ENCODE peak calls at places on chromosome 14, in six cellular contexts. One of them, this sample, is unnamed.

GRCh38 chr14:104610749-104611310 is 6.3 kb upstream of the TMEM179 start:
- DNase-seq in kidney: no peak
- DNase-seq in BJ: no peak
- DNase-seq in PC-9: no peak
- DNase-seq in HL-60: no peak
- DNase-seq in psoas muscle: no peak
- DNase-seq in this sample: no peak

GRCh38 chr14:25394356-25394755 is 344.4 kb upstream of the STXBP6 start:
- DNase-seq in kidney: no peak
- DNase-seq in BJ: no peak
- DNase-seq in PC-9: no peak
- DNase-seq in HL-60: no peak
- DNase-seq in psoas muscle: no peak
- DNase-seq in this sample: no peak

GRCh38 chr14:28773917-28774691 is 7.5 kb downstream of the FOXG1 start:
- DNase-seq in kidney: no peak
- DNase-seq in BJ: no peak
- DNase-seq in PC-9: no peak
- DNase-seq in HL-60: no peak
- DNase-seq in psoas muscle: no peak
- DNase-seq in this sample: no peak

GRCh38 chr14:95291859-95292542 is 27.7 kb downstream of the CLMN start:
- DNase-seq in kidney: no peak
- DNase-seq in BJ: no peak
- DNase-seq in PC-9: no peak
- DNase-seq in HL-60: peak; percentile 15
- DNase-seq in psoas muscle: peak; percentile 81
- DNase-seq in this sample: peak; percentile 3

GRCh38 chr14:91509083-91509877 is 830 bp downstream of the PPP4R3A start:
- DNase-seq in kidney: peak; percentile 87
- DNase-seq in BJ: no peak
- DNase-seq in PC-9: no peak
- DNase-seq in HL-60: peak; percentile 28
- DNase-seq in psoas muscle: peak; percentile 75
- DNase-seq in this sample: no peak

GRCh38 chr14:76084374-76084773 is 67.3 kb upstream of the GPATCH2L start:
- DNase-seq in kidney: no peak
- DNase-seq in BJ: no peak
- DNase-seq in PC-9: no peak
- DNase-seq in HL-60: no peak
- DNase-seq in psoas muscle: no peak
- DNase-seq in this sample: no peak

GRCh38 chr14:95547272-95547625 is 12.4 kb downstream of the GLRX5 start:
- DNase-seq in kidney: no peak
- DNase-seq in BJ: no peak
- DNase-seq in PC-9: peak; percentile 73
- DNase-seq in HL-60: no peak
- DNase-seq in psoas muscle: no peak
- DNase-seq in this sample: no peak

GRCh38 chr14:105086833-105087307 is 21.6 kb upstream of the GPR132 start:
- DNase-seq in kidney: peak; percentile 94
- DNase-seq in BJ: no peak
- DNase-seq in PC-9: peak; percentile 73
- DNase-seq in HL-60: peak; percentile 81
- DNase-seq in psoas muscle: peak; percentile 83
- DNase-seq in this sample: no peak

GRCh38 chr14:26597136-26598080 is at the start of gene NOVA1:
- DNase-seq in kidney: peak; percentile 77
- DNase-seq in BJ: no peak
- DNase-seq in PC-9: no peak
- DNase-seq in HL-60: no peak
- DNase-seq in psoas muscle: peak; percentile 53
- DNase-seq in this sample: no peak

GRCh38 chr14:67186789-67187188 is 2.5 kb upstream of the GARIN2 start:
- DNase-seq in kidney: no peak
- DNase-seq in BJ: no peak
- DNase-seq in PC-9: peak; percentile 38
- DNase-seq in HL-60: no peak
- DNase-seq in psoas muscle: no peak
- DNase-seq in this sample: no peak

GRCh38 chr14:100222219-100223093 is 16.5 kb upstream of the YY1 start:
- DNase-seq in kidney: no peak
- DNase-seq in BJ: no peak
- DNase-seq in PC-9: no peak
- DNase-seq in HL-60: peak; percentile 67
- DNase-seq in psoas muscle: no peak
- DNase-seq in this sample: no peak

GRCh38 chr14:24349742-24350141 is 10.0 kb upstream of the RIPK3 start:
- DNase-seq in kidney: no peak
- DNase-seq in BJ: no peak
- DNase-seq in PC-9: no peak
- DNase-seq in HL-60: no peak
- DNase-seq in psoas muscle: no peak
- DNase-seq in this sample: no peak

GRCh38 chr14:24343795-24344660 is 4.2 kb upstream of the RIPK3 start:
- DNase-seq in kidney: no peak
- DNase-seq in BJ: no peak
- DNase-seq in PC-9: no peak
- DNase-seq in HL-60: no peak
- DNase-seq in psoas muscle: no peak
- DNase-seq in this sample: no peak

GRCh38 chr14:24348186-24348585 is 8.4 kb upstream of the RIPK3 start:
- DNase-seq in kidney: no peak
- DNase-seq in BJ: no peak
- DNase-seq in PC-9: no peak
- DNase-seq in HL-60: no peak
- DNase-seq in psoas muscle: no peak
- DNase-seq in this sample: no peak

GRCh38 chr14:24342889-24343288 is 3.1 kb upstream of the RIPK3 start:
- DNase-seq in kidney: no peak
- DNase-seq in BJ: no peak
- DNase-seq in PC-9: no peak
- DNase-seq in HL-60: no peak
- DNase-seq in psoas muscle: no peak
- DNase-seq in this sample: no peak

GRCh38 chr14:24347140-24347539 is 7.3 kb upstream of the RIPK3 start:
- DNase-seq in kidney: no peak
- DNase-seq in BJ: no peak
- DNase-seq in PC-9: no peak
- DNase-seq in HL-60: no peak
- DNase-seq in psoas muscle: no peak
- DNase-seq in this sample: no peak
- H3K4me3 ChIP-seq in kidney: no peak overlapping the region
- H3K4me3 ChIP-seq in BJ: no peak overlapping the region
- H3K4me3 ChIP-seq in PC-9: no peak overlapping the region
- H3K4me3 ChIP-seq in HL-60: no peak overlapping the region
- H3K4me3 ChIP-seq in psoas muscle: no peak overlapping the region
- H3K4me3 ChIP-seq in this sample: no peak overlapping the region

GRCh38 chr14:63543000-63543825 is at the start of gene PPP2R5E:
- DNase-seq in kidney: peak; percentile 99
- DNase-seq in BJ: peak; percentile 93
- DNase-seq in PC-9: peak; percentile 97
- DNase-seq in HL-60: peak; percentile 99
- DNase-seq in psoas muscle: peak; percentile 99
- DNase-seq in this sample: peak; percentile 96
- TF ChIP-seq CTCF in kidney: no peak
- TF ChIP-seq CTCF in BJ: no peak
- TF ChIP-seq CTCF in PC-9: no peak
- TF ChIP-seq CTCF in HL-60: no peak
- TF ChIP-seq CTCF in psoas muscle: no peak
- TF ChIP-seq CTCF in this sample: no peak

GRCh38 chr14:87000071-87000470 is 992.9 kb downstream of the GALC start:
- DNase-seq in kidney: no peak
- DNase-seq in BJ: no peak
- DNase-seq in PC-9: no peak
- DNase-seq in HL-60: no peak
- DNase-seq in psoas muscle: no peak
- DNase-seq in this sample: no peak
- H3K4me3 ChIP-seq in kidney: no peak overlapping the region
- H3K4me3 ChIP-seq in BJ: no peak overlapping the region
- H3K4me3 ChIP-seq in PC-9: no peak overlapping the region
- H3K4me3 ChIP-seq in HL-60: no peak overlapping the region
- H3K4me3 ChIP-seq in psoas muscle: no peak overlapping the region
- H3K4me3 ChIP-seq in this sample: no peak overlapping the region

GRCh38 chr14:63727736-63728728 is at the start of gene SGPP1:
- DNase-seq in kidney: peak; percentile 93
- DNase-seq in BJ: no peak
- DNase-seq in PC-9: peak; percentile 83
- DNase-seq in HL-60: peak; percentile 42
- DNase-seq in psoas muscle: peak; percentile 89
- DNase-seq in this sample: peak; percentile 16
- TF ChIP-seq CTCF in kidney: peak; percentile 9
- TF ChIP-seq CTCF in BJ: peak; percentile 35
- TF ChIP-seq CTCF in PC-9: no peak
- TF ChIP-seq CTCF in HL-60: no peak
- TF ChIP-seq CTCF in psoas muscle: peak; percentile 40
- TF ChIP-seq CTCF in this sample: peak; percentile 31

GRCh38 chr14:60977848-60978247 is 3.0 kb downstream of the TRMT5 start:
- DNase-seq in kidney: no peak
- DNase-seq in BJ: no peak
- DNase-seq in PC-9: peak; percentile 21
- DNase-seq in HL-60: no peak
- DNase-seq in psoas muscle: no peak
- DNase-seq in this sample: no peak
- H3K4me3 ChIP-seq in kidney: no peak overlapping the region
- H3K4me3 ChIP-seq in BJ: no peak overlapping the region
- H3K4me3 ChIP-seq in PC-9: no peak overlapping the region
- H3K4me3 ChIP-seq in HL-60: no peak overlapping the region
- H3K4me3 ChIP-seq in psoas muscle: peak overlapping the region; percentile 94
- H3K4me3 ChIP-seq in this sample: peak overlapping the region; percentile 80

DNA sequence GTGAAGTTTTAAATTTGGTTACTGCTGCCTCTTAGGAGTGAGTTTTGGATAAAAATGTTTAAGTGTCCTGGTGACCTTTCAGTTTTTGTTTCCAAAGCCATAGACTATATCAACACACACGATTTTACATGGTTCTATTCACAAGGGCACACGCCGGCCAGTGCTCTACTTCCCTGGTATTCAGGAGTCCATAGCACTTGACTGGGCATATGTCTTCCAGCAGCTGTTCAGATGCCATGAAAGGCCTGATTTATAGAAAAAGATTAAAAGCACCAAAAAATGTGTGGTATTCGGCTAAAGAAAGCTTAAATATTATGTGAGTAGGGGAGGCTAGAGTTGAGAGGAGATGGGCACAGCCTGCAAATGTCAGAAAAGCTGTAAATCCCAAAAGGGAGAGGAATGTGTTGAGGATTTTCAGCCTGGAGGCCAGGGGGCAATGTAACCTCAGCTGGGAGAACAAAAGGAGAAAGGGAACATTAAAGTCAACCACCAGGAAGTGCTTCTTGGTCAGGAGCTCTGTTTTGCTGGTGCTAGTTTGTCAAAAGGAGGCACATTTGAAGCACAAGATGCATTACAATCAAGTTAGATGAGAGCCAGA is 478.4 kb downstream of the RAD51B start:
- DNase-seq in kidney: no peak
- DNase-seq in BJ: no peak
- DNase-seq in PC-9: no peak
- DNase-seq in HL-60: no peak
- DNase-seq in psoas muscle: no peak
- DNase-seq in this sample: no peak
- TF ChIP-seq CTCF in kidney: peak; percentile 19
- TF ChIP-seq CTCF in BJ: peak; percentile 46
- TF ChIP-seq CTCF in PC-9: peak; percentile 20
- TF ChIP-seq CTCF in HL-60: no peak
- TF ChIP-seq CTCF in psoas muscle: no peak
- TF ChIP-seq CTCF in this sample: peak; percentile 28

This sample was measured in HFF-Myc.